ENCODE peak calls at places on chromosomes 5 and 9, in five cellular contexts. One of them, this sample, is unnamed.

GRCh38 chr9:19690128-19690527 is 98.7 kb downstream of the SLC24A2 start:
- DNase-seq in lower lobe of right lung: no peak
- DNase-seq in GM12865: no peak
- DNase-seq in osteoblast: no peak
- DNase-seq in transverse colon: no peak
- DNase-seq in this sample: no peak

GRCh38 chr9:14907360-14907685 is 2.9 kb downstream of the FREM1 start:
- DNase-seq in lower lobe of right lung: no peak
- DNase-seq in transverse colon: no peak
- DNase-seq in osteoblast: no peak
- DNase-seq in GM12865: no peak
- DNase-seq in this sample: no peak

GRCh38 chr9:76022317-76022716 is 131.8 kb downstream of the PCSK5 start:
- DNase-seq in lower lobe of right lung: no peak
- DNase-seq in osteoblast: no peak
- DNase-seq in GM12865: no peak
- DNase-seq in transverse colon: no peak
- DNase-seq in this sample: no peak

GRCh38 chr5:34716986-34717385 is 60.9 kb downstream of the RAI14 start:
- DNase-seq in osteoblast: no peak
- DNase-seq in transverse colon: no peak
- DNase-seq in GM12865: no peak
- DNase-seq in lower lobe of right lung: no peak
- DNase-seq in this sample: no peak

GRCh38 chr5:111513175-111513520 is 813 bp upstream of the STARD4 start:
- DNase-seq in osteoblast: peak
- DNase-seq in transverse colon: no peak
- DNase-seq in lower lobe of right lung: no peak
- DNase-seq in GM12865: no peak
- DNase-seq in this sample: no peak

GRCh38 chr5:132444061-132444460 is 46.5 kb downstream of the IRF1 start:
- DNase-seq in osteoblast: no peak
- DNase-seq in transverse colon: no peak
- DNase-seq in lower lobe of right lung: no peak
- DNase-seq in GM12865: no peak
- DNase-seq in this sample: no peak

GRCh38 chr5:2223303-2223702 is 340.6 kb upstream of the IRX4 start:
- DNase-seq in GM12865: no peak
- DNase-seq in transverse colon: no peak
- DNase-seq in osteoblast: no peak
- DNase-seq in lower lobe of right lung: no peak
- DNase-seq in this sample: no peak

GRCh38 chr5:35129921-35130485 is 82.3 kb upstream of the AGXT2 start:
- DNase-seq in GM12865: peak
- DNase-seq in transverse colon: peak
- DNase-seq in osteoblast: peak
- DNase-seq in lower lobe of right lung: no peak
- DNase-seq in this sample: peak

GRCh38 chr9:6307551-6308096 is 20.6 kb upstream of the TPD52L3 start:
- DNase-seq in lower lobe of right lung: no peak
- DNase-seq in osteoblast: no peak
- DNase-seq in GM12865: no peak
- DNase-seq in transverse colon: no peak
- DNase-seq in this sample: no peak

DNA sequence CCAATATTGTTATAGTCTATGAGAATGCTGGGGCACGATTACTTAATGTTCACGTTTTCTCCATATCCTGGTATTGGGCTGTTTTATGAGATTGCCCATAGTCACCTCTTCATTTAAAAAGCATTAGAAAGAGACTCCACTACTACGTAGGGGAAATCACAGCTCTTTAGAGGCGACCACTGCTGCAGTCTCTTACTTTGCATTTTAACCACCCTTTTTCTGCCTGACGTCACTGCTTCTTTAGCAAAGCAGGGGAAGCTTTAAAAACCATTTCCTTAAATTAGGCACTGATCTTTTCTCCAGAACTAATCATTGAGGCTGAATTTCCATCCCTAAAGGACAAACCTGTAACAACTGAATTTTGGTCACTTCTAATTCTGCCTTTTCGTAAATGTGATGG is 38.9 kb downstream of the ZNF608 start:
- DNase-seq in lower lobe of right lung: no peak
- DNase-seq in transverse colon: no peak
- DNase-seq in GM12865: peak
- DNase-seq in osteoblast: no peak
- DNase-seq in this sample: no peak
- TF ChIP-seq CTCF in lower lobe of right lung: no peak
- TF ChIP-seq CTCF in transverse colon: no peak
- TF ChIP-seq CTCF in GM12865: no peak
- TF ChIP-seq CTCF in osteoblast: no peak
- TF ChIP-seq CTCF in this sample: no peak

DNA sequence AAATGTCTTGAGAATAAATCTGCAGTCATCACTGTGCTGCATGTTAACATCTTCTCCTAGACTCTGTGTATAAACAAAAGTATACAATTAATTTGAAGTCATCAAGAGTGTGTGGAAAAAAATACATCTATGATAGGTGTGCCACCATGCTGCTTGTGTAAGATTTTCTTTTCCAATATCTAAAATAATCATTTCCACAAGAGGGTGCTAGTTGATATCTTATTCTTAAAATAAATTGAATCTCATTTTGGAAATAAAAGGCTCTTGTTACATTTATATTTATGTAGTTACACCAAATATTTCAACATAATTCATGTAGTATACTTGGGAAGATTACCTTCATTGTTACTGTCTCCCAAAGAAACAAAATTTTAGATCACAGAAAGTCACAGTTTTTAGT is 14.1 kb upstream of the MOCS2 start:
- DNase-seq in transverse colon: no peak
- DNase-seq in GM12865: no peak
- DNase-seq in lower lobe of right lung: no peak
- DNase-seq in osteoblast: no peak
- DNase-seq in this sample: no peak
- TF ChIP-seq CTCF in transverse colon: no peak
- TF ChIP-seq CTCF in GM12865: no peak
- TF ChIP-seq CTCF in lower lobe of right lung: no peak
- TF ChIP-seq CTCF in osteoblast: peak
- TF ChIP-seq CTCF in this sample: no peak

GRCh38 chr5:36756848-36757247 is 119.7 kb upstream of the NIPBL start:
- DNase-seq in lower lobe of right lung: no peak
- DNase-seq in GM12865: no peak
- DNase-seq in osteoblast: no peak
- DNase-seq in transverse colon: peak
- DNase-seq in this sample: peak

GRCh38 chr5:36756089-36756488 is 120.5 kb upstream of the NIPBL start:
- DNase-seq in osteoblast: no peak
- DNase-seq in transverse colon: no peak
- DNase-seq in GM12865: no peak
- DNase-seq in lower lobe of right lung: no peak
- DNase-seq in this sample: no peak

GRCh38 chr5:36755340-36755739 is 121.2 kb upstream of the NIPBL start:
- DNase-seq in osteoblast: no peak
- DNase-seq in GM12865: no peak
- DNase-seq in transverse colon: no peak
- DNase-seq in lower lobe of right lung: no peak
- DNase-seq in this sample: no peak

DNA sequence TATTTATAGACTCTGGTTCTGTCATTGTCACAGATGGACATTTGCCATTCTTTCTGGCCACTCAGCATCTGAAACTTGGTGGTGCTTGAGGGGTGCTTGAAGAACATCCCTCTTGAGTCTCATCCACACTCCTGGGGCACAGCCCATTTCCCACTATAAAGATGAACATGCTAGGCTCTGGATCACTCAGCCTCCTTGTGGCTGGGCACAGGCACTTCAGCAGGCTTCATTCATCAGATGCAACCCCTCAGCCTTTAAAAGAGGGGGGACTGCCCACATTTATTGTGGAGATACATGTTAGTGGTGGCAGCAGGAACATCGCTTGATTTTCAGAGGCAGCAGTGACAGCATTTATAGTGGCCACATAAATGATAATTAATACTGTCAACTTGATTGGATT is 124.7 kb upstream of the NIPBL start:
- DNase-seq in transverse colon: no peak
- DNase-seq in osteoblast: no peak
- DNase-seq in lower lobe of right lung: no peak
- DNase-seq in GM12865: no peak
- DNase-seq in this sample: no peak
- TF ChIP-seq CTCF in transverse colon: no peak
- TF ChIP-seq CTCF in osteoblast: peak
- TF ChIP-seq CTCF in lower lobe of right lung: no peak
- TF ChIP-seq CTCF in GM12865: no peak
- TF ChIP-seq CTCF in this sample: no peak

DNA sequence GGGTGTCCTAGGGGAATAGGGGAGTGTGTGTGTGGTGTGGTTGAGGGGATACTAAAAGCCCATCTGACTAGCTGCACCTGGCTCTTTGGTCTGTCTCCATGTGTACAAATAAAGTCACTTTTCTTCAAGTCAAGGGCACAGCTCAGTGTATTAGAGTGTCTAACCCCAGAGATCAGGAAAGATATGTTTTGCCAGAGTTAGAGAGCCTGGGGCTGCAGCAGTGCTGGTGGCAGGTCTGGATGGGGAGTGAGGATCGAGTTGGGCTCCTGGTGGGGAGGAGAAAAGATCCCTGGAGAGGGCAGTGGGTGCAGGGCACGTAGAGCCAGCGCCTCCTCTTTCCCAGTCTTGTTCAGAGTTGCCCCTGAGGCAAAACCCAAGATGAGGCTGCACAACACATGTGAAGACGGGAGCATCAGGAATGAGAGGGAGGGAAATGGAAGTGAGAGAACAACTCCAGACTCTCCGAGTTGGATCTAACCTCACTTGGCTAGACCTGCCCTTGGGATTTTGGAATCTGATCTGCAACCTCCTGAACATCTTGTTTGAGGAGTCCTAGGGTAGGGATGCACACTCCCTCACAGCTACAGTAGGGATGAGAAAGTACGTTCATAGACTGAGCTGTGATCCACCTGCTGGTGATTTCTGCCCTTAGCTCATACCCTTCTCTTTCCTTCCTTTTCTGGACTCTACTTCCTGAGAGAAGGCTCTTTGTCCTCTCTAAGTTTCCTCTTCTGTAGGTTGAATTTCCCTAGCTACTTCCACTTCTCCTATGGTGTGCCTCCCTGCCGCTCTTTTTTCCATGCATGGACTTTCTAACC is 309.9 kb downstream of the ZSWIM6 start:
- DNase-seq in lower lobe of right lung: no peak
- DNase-seq in GM12865: no peak
- DNase-seq in transverse colon: no peak
- DNase-seq in osteoblast: no peak
- DNase-seq in this sample: no peak
- TF ChIP-seq CTCF in lower lobe of right lung: no peak
- TF ChIP-seq CTCF in GM12865: peak
- TF ChIP-seq CTCF in transverse colon: peak
- TF ChIP-seq CTCF in osteoblast: peak
- TF ChIP-seq CTCF in this sample: no peak

GRCh38 chr5:128842241-128842640 is 123.0 kb upstream of the SLC27A6 start:
- DNase-seq in osteoblast: no peak
- DNase-seq in lower lobe of right lung: no peak
- DNase-seq in GM12865: no peak
- DNase-seq in transverse colon: no peak
- DNase-seq in this sample: no peak
- TF ChIP-seq CTCF in osteoblast: no peak
- TF ChIP-seq CTCF in lower lobe of right lung: no peak
- TF ChIP-seq CTCF in GM12865: no peak
- TF ChIP-seq CTCF in transverse colon: no peak
- TF ChIP-seq CTCF in this sample: no peak

DNA sequence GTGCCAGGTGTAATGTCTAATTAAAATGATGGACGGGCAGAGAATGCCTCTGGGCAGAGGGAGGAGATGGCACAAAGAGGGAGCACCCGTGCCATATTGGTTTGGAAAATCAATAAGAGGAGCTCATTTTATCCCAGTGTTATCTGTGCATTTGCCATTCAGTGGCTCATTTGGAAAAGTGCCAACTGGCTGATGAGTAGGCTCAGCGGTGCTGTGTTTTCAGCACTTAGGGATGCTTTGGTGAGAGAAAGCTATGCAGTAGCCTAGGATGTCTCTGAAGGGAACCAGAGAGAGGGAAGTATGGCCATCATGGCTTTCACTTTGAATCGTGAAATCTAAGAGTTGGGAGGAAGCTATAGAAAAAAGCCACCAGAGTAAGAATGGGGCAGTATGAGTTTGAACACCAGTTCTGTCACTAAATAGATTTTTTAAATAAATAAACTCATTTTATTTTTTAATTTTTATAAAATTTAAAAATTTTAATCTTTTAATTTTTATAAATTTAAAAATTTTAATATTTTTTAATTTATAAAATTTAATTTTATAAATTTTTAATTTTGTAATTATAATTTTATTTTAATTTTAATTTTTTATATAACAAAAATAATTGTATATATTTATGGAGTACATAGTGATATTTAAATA is 472.8 kb downstream of the BRINP1 start:
- DNase-seq in osteoblast: no peak
- DNase-seq in lower lobe of right lung: no peak
- DNase-seq in transverse colon: no peak
- DNase-seq in GM12865: no peak
- DNase-seq in this sample: no peak
- TF ChIP-seq CTCF in osteoblast: no peak
- TF ChIP-seq CTCF in lower lobe of right lung: no peak
- TF ChIP-seq CTCF in transverse colon: no peak
- TF ChIP-seq CTCF in GM12865: no peak
- TF ChIP-seq CTCF in this sample: no peak

DNA sequence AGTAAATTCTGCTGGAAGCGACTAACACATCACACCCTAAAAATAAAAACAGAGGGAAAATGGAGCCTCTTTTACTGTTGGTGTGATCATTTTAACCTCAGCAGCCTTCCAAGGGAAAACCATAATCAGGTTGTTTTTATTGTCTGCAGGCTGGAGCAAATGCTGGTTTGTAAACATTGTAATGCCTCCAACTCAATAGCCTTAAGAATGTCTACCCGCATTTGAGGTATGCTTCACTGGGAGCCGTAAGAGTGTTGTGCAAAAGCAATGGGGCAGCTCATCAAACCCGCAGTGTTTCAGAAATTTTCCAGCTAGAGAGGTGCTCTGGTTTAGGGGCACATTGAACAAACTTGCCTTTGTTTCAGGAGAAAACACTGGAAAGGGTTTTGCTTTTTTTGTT is 17.0 kb downstream of the NIM1K start:
- DNase-seq in lower lobe of right lung: no peak
- DNase-seq in transverse colon: no peak
- DNase-seq in GM12865: no peak
- DNase-seq in osteoblast: no peak
- DNase-seq in this sample: no peak
- TF ChIP-seq CTCF in lower lobe of right lung: no peak
- TF ChIP-seq CTCF in transverse colon: no peak
- TF ChIP-seq CTCF in GM12865: no peak
- TF ChIP-seq CTCF in osteoblast: no peak
- TF ChIP-seq CTCF in this sample: no peak

GRCh38 chr5:11396867-11397266 is 507.4 kb downstream of the CTNND2 start:
- DNase-seq in lower lobe of right lung: no peak
- DNase-seq in osteoblast: no peak
- DNase-seq in GM12865: no peak
- DNase-seq in transverse colon: no peak
- DNase-seq in this sample: no peak

GRCh38 chr5:11400312-11400711 is 503.9 kb downstream of the CTNND2 start:
- DNase-seq in transverse colon: no peak
- DNase-seq in GM12865: no peak
- DNase-seq in lower lobe of right lung: no peak
- DNase-seq in osteoblast: no peak
- DNase-seq in this sample: no peak

GRCh38 chr5:11398728-11399127 is 505.5 kb downstream of the CTNND2 start:
- DNase-seq in GM12865: no peak
- DNase-seq in lower lobe of right lung: no peak
- DNase-seq in transverse colon: no peak
- DNase-seq in osteoblast: no peak
- DNase-seq in this sample: no peak

GRCh38 chr5:11390369-11390768 is 513.9 kb downstream of the CTNND2 start:
- DNase-seq in osteoblast: no peak
- DNase-seq in GM12865: no peak
- DNase-seq in lower lobe of right lung: no peak
- DNase-seq in transverse colon: no peak
- DNase-seq in this sample: no peak

GRCh38 chr5:11394933-11395332 is 509.3 kb downstream of the CTNND2 start:
- DNase-seq in osteoblast: no peak
- DNase-seq in lower lobe of right lung: no peak
- DNase-seq in transverse colon: no peak
- DNase-seq in GM12865: no peak
- DNase-seq in this sample: no peak
- TF ChIP-seq CTCF in osteoblast: no peak
- TF ChIP-seq CTCF in lower lobe of right lung: no peak
- TF ChIP-seq CTCF in transverse colon: no peak
- TF ChIP-seq CTCF in GM12865: no peak
- TF ChIP-seq CTCF in this sample: no peak

This sample was measured in colonic mucosa.